ENCODE peak calls at places on chromosomes 6 and 20, in seven cellular contexts. One of them, this sample, is unnamed.

GRCh38 chr20:6765469-6766058 is 1.9 kb upstream of the BMP2 start:
- DNase-seq in left cardiac atrium: no peak
- DNase-seq in hepatocyte: peak; percentile 49
- DNase-seq in anterior cingulate cortex: no peak
- DNase-seq in GDM1: no peak
- DNase-seq in cardiac fibroblast: peak; percentile 85
- DNase-seq in BJ: peak; percentile 27
- DNase-seq in this sample: peak; percentile 72

GRCh38 chr20:5687884-5688283 is 62.3 kb upstream of the SHLD1 start:
- DNase-seq in hepatocyte: no peak
- DNase-seq in GDM1: no peak
- DNase-seq in anterior cingulate cortex: no peak
- DNase-seq in left cardiac atrium: no peak
- DNase-seq in BJ: no peak
- DNase-seq in cardiac fibroblast: no peak
- DNase-seq in this sample: no peak

GRCh38 chr20:61807426-61808160 is 258.1 kb downstream of the TAF4 start:
- DNase-seq in left cardiac atrium: no peak
- DNase-seq in hepatocyte: no peak
- DNase-seq in anterior cingulate cortex: no peak
- DNase-seq in GDM1: no peak
- DNase-seq in cardiac fibroblast: no peak
- DNase-seq in BJ: no peak
- DNase-seq in this sample: no peak

GRCh38 chr6:36095497-36096391 is 34.6 kb upstream of the MAPK13 start:
- DNase-seq in BJ: no peak
- DNase-seq in anterior cingulate cortex: no peak
- DNase-seq in hepatocyte: peak; percentile 83
- DNase-seq in GDM1: no peak
- DNase-seq in left cardiac atrium: no peak
- DNase-seq in cardiac fibroblast: no peak
- DNase-seq in this sample: no peak

GRCh38 chr6:31762878-31763616 is 591 bp downstream of the SAPCD1 start:
- DNase-seq in left cardiac atrium: no peak
- DNase-seq in cardiac fibroblast: no peak
- DNase-seq in BJ: no peak
- DNase-seq in anterior cingulate cortex: no peak
- DNase-seq in hepatocyte: no peak
- DNase-seq in GDM1: no peak
- DNase-seq in this sample: no peak

GRCh38 chr6:17965397-17965796 is 22.0 kb downstream of the KIF13A start:
- DNase-seq in cardiac fibroblast: peak; percentile 73
- DNase-seq in anterior cingulate cortex: no peak
- DNase-seq in hepatocyte: no peak
- DNase-seq in GDM1: no peak
- DNase-seq in left cardiac atrium: no peak
- DNase-seq in BJ: peak; percentile 29
- DNase-seq in this sample: peak; percentile 77

GRCh38 chr20:18133962-18134361 is 3.7 kb upstream of the KAT14 start:
- DNase-seq in BJ: no peak
- DNase-seq in anterior cingulate cortex: no peak
- DNase-seq in left cardiac atrium: no peak
- DNase-seq in GDM1: no peak
- DNase-seq in hepatocyte: no peak
- DNase-seq in cardiac fibroblast: peak; percentile 3
- DNase-seq in this sample: no peak

GRCh38 chr6:34094474-34095135 is 51.3 kb downstream of the GRM4 start:
- DNase-seq in GDM1: no peak
- DNase-seq in hepatocyte: no peak
- DNase-seq in left cardiac atrium: no peak
- DNase-seq in BJ: no peak
- DNase-seq in anterior cingulate cortex: no peak
- DNase-seq in cardiac fibroblast: no peak
- DNase-seq in this sample: no peak

GRCh38 chr6:75551367-75551952 is 50.2 kb upstream of the SENP6 start:
- DNase-seq in anterior cingulate cortex: no peak
- DNase-seq in hepatocyte: no peak
- DNase-seq in cardiac fibroblast: no peak
- DNase-seq in left cardiac atrium: no peak
- DNase-seq in BJ: no peak
- DNase-seq in GDM1: no peak
- DNase-seq in this sample: no peak

GRCh38 chr6:40585661-40586269 is 1.4 kb downstream of the LRFN2 start:
- DNase-seq in GDM1: no peak
- DNase-seq in left cardiac atrium: no peak
- DNase-seq in anterior cingulate cortex: no peak
- DNase-seq in hepatocyte: no peak
- DNase-seq in cardiac fibroblast: no peak
- DNase-seq in BJ: no peak
- DNase-seq in this sample: no peak

GRCh38 chr6:36697481-36697903 is at the start of gene RAB44:
- DNase-seq in anterior cingulate cortex: no peak
- DNase-seq in hepatocyte: no peak
- DNase-seq in BJ: no peak
- DNase-seq in cardiac fibroblast: no peak
- DNase-seq in left cardiac atrium: no peak
- DNase-seq in GDM1: no peak
- DNase-seq in this sample: no peak

GRCh38 chr6:47520282-47520681 is 42.7 kb downstream of the CD2AP start:
- DNase-seq in cardiac fibroblast: no peak
- DNase-seq in GDM1: no peak
- DNase-seq in hepatocyte: peak; percentile 43
- DNase-seq in left cardiac atrium: no peak
- DNase-seq in anterior cingulate cortex: no peak
- DNase-seq in BJ: no peak
- DNase-seq in this sample: no peak

GRCh38 chr20:61500791-61501321 is 248.8 kb downstream of the CDH4 start:
- DNase-seq in left cardiac atrium: no peak
- DNase-seq in BJ: no peak
- DNase-seq in GDM1: no peak
- DNase-seq in hepatocyte: peak; percentile 28
- DNase-seq in cardiac fibroblast: peak; percentile 3
- DNase-seq in anterior cingulate cortex: no peak
- DNase-seq in this sample: peak; percentile 11

GRCh38 chr6:159973951-159974350 is 5.1 kb downstream of the IGF2R start:
- DNase-seq in hepatocyte: no peak
- DNase-seq in cardiac fibroblast: peak; percentile 79
- DNase-seq in BJ: no peak
- DNase-seq in left cardiac atrium: no peak
- DNase-seq in anterior cingulate cortex: no peak
- DNase-seq in GDM1: no peak
- DNase-seq in this sample: peak; percentile 84

GRCh38 chr6:63636516-63636968 is 940 bp downstream of the PHF3 start:
- DNase-seq in anterior cingulate cortex: peak; percentile 73
- DNase-seq in GDM1: no peak
- DNase-seq in left cardiac atrium: peak; percentile 56
- DNase-seq in BJ: no peak
- DNase-seq in hepatocyte: peak; percentile 69
- DNase-seq in cardiac fibroblast: peak; percentile 48
- DNase-seq in this sample: peak; percentile 25

GRCh38 chr6:34066772-34067770 is 78.8 kb downstream of the GRM4 start:
- DNase-seq in BJ: no peak
- DNase-seq in hepatocyte: no peak
- DNase-seq in anterior cingulate cortex: no peak
- DNase-seq in cardiac fibroblast: no peak
- DNase-seq in left cardiac atrium: no peak
- DNase-seq in GDM1: no peak
- DNase-seq in this sample: no peak

GRCh38 chr20:46757135-46757534 is 47.7 kb downstream of the SLC2A10 start:
- DNase-seq in hepatocyte: no peak
- DNase-seq in cardiac fibroblast: no peak
- DNase-seq in anterior cingulate cortex: no peak
- DNase-seq in left cardiac atrium: no peak
- DNase-seq in GDM1: no peak
- DNase-seq in BJ: no peak
- DNase-seq in this sample: no peak

GRCh38 chr6:56339524-56339923 is 92.1 kb upstream of the COL21A1 start:
- DNase-seq in GDM1: no peak
- DNase-seq in cardiac fibroblast: no peak
- DNase-seq in BJ: no peak
- DNase-seq in anterior cingulate cortex: no peak
- DNase-seq in left cardiac atrium: no peak
- DNase-seq in hepatocyte: no peak
- DNase-seq in this sample: no peak

GRCh38 chr6:5205035-5205469 is 55.7 kb downstream of the LYRM4 start:
- DNase-seq in GDM1: no peak
- DNase-seq in left cardiac atrium: no peak
- DNase-seq in BJ: no peak
- DNase-seq in hepatocyte: no peak
- DNase-seq in cardiac fibroblast: peak; percentile 65
- DNase-seq in anterior cingulate cortex: peak; percentile 27
- DNase-seq in this sample: peak; percentile 68

GRCh38 chr6:105794263-105794662 is 291.9 kb upstream of the PRDM1 start:
- DNase-seq in left cardiac atrium: peak; percentile 28
- DNase-seq in BJ: no peak
- DNase-seq in GDM1: no peak
- DNase-seq in cardiac fibroblast: no peak
- DNase-seq in hepatocyte: peak; percentile 73
- DNase-seq in anterior cingulate cortex: no peak
- DNase-seq in this sample: peak; percentile 57

GRCh38 chr6:7542878-7543394 is 1.5 kb downstream of the DSP start:
- DNase-seq in BJ: peak; percentile 20
- DNase-seq in left cardiac atrium: peak; percentile 74
- DNase-seq in GDM1: no peak
- DNase-seq in hepatocyte: peak; percentile 94
- DNase-seq in anterior cingulate cortex: no peak
- DNase-seq in cardiac fibroblast: peak; percentile 56
- DNase-seq in this sample: peak; percentile 49

GRCh38 chr20:10984294-10984693 is 310.5 kb upstream of the JAG1 start:
- DNase-seq in cardiac fibroblast: no peak
- DNase-seq in BJ: no peak
- DNase-seq in GDM1: no peak
- DNase-seq in hepatocyte: no peak
- DNase-seq in anterior cingulate cortex: no peak
- DNase-seq in left cardiac atrium: no peak
- DNase-seq in this sample: no peak

GRCh38 chr6:2229742-2230141 is 15.7 kb downstream of the GMDS start:
- DNase-seq in cardiac fibroblast: no peak
- DNase-seq in BJ: no peak
- DNase-seq in GDM1: no peak
- DNase-seq in left cardiac atrium: no peak
- DNase-seq in hepatocyte: no peak
- DNase-seq in anterior cingulate cortex: no peak
- DNase-seq in this sample: no peak

GRCh38 chr6:24340998-24341934 is 16.6 kb downstream of the DCDC2 start:
- DNase-seq in hepatocyte: peak; percentile 29
- DNase-seq in left cardiac atrium: no peak
- DNase-seq in cardiac fibroblast: peak; percentile 27
- DNase-seq in BJ: no peak
- DNase-seq in anterior cingulate cortex: no peak
- DNase-seq in GDM1: no peak
- DNase-seq in this sample: peak; percentile 99

GRCh38 chr6:34370371-34370770 is 22.1 kb downstream of the NUDT3 start:
- DNase-seq in BJ: no peak
- DNase-seq in cardiac fibroblast: no peak
- DNase-seq in left cardiac atrium: no peak
- DNase-seq in anterior cingulate cortex: peak; percentile 18
- DNase-seq in GDM1: no peak
- DNase-seq in hepatocyte: no peak
- DNase-seq in this sample: no peak

GRCh38 chr20:63043348-63044203 is 36.8 kb upstream of the BHLHE23 start:
- DNase-seq in GDM1: no peak
- DNase-seq in cardiac fibroblast: no peak
- DNase-seq in hepatocyte: no peak
- DNase-seq in left cardiac atrium: no peak
- DNase-seq in BJ: no peak
- DNase-seq in anterior cingulate cortex: no peak
- DNase-seq in this sample: no peak

GRCh38 chr6:169723200-169723909 is 945 bp downstream of the PHF10 start:
- DNase-seq in cardiac fibroblast: peak; percentile 70
- DNase-seq in hepatocyte: peak; percentile 76
- DNase-seq in BJ: no peak
- DNase-seq in left cardiac atrium: peak; percentile 84
- DNase-seq in GDM1: peak; percentile 39
- DNase-seq in anterior cingulate cortex: peak; percentile 59
- DNase-seq in this sample: peak; percentile 26

This sample was measured in renal cortical epithelial cell.